ENCODE peak calls at places on chromosome 7, in six cellular contexts. G is transverse colon, N is AG10803, I is Caco-2, W is lower leg skin, E is heart left ventricle. S is an unnamed sample.

GRCh38 chr7:131629203-131629871 is 72.9 kb upstream of the PODXL start:
- DNase-seq in G (no peak), N (peak), I (no peak), W (no peak), E (peak), S (no peak)

GRCh38 chr7:71716741-71717140 is 584.8 kb downstream of the GALNT17 start:
- DNase-seq in G (no peak), N (no peak), I (no peak), W (no peak), E (no peak), S (no peak)

GRCh38 chr7:13770305-13770704 is 219.2 kb downstream of the ETV1 start:
- DNase-seq in G (no peak), N (peak), I (no peak), W (no peak), E (no peak), S (peak)

GRCh38 chr7:95865716-95866371 is 93.5 kb downstream of the DYNC1I1 start:
- DNase-seq in G (no peak), N (peak), I (no peak), W (no peak), E (no peak), S (no peak)

GRCh38 chr7:76262683-76263402 is 39.6 kb upstream of the HSPB1 start:
- DNase-seq in G (peak), N (peak), I (peak), W (no peak), E (no peak), S (no peak)

GRCh38 chr7:27094304-27095049 is 1.3 kb downstream of the HOXA1 start:
- DNase-seq in G (no peak), N (no peak), I (no peak), W (no peak), E (no peak), S (no peak)

GRCh38 chr7:17663056-17663675 is 277.1 kb downstream of the SNX13 start:
- DNase-seq in G (no peak), N (peak), I (no peak), W (no peak), E (no peak), S (no peak)

GRCh38 chr7:32937344-32938174 is 19.7 kb upstream of the FKBP9 start:
- DNase-seq in G (peak), N (peak), I (no peak), W (peak), E (peak), S (peak)

GRCh38 chr7:28292826-28293528 is 112.4 kb upstream of the JAZF1 start:
- DNase-seq in G (no peak), N (no peak), I (no peak), W (no peak), E (no peak), S (no peak)

GRCh38 chr7:23604296-23604640 is 7.1 kb downstream of the CCDC126 start:
- DNase-seq in G (no peak), N (peak), I (no peak), W (no peak), E (no peak), S (no peak)

GRCh38 chr7:128122577-128123290 is 91.5 kb upstream of the LRRC4 start:
- DNase-seq in G (no peak), N (no peak), I (no peak), W (peak), E (no peak), S (no peak)

GRCh38 chr7:12898610-12899009 is 211.2 kb downstream of the ARL4A start:
- DNase-seq in G (no peak), N (no peak), I (peak), W (no peak), E (no peak), S (no peak)

GRCh38 chr7:139973091-139973490 is 89.7 kb downstream of the PARP12 start:
- DNase-seq in G (no peak), N (no peak), I (no peak), W (no peak), E (no peak), S (no peak)

GRCh38 chr7:149466364-149466763 is 5.5 kb upstream of the ZNF777 start:
- DNase-seq in G (no peak), N (no peak), I (no peak), W (no peak), E (no peak), S (no peak)

GRCh38 chr7:20964214-20964613 is 177.5 kb upstream of the SP8 start:
- DNase-seq in G (no peak), N (no peak), I (no peak), W (no peak), E (no peak), S (no peak)

GRCh38 chr7:44674381-44674780 is 68.0 kb downstream of the OGDH start:
- DNase-seq in G (no peak), N (no peak), I (no peak), W (no peak), E (no peak), S (no peak)

GRCh38 chr7:1454471-1455065 is 4.7 kb downstream of the MICALL2 start:
- DNase-seq in G (no peak), N (no peak), I (no peak), W (no peak), E (peak), S (no peak)

GRCh38 chr7:28708458-28708951 is 249.6 kb downstream of the TRIL start:
- DNase-seq in G (no peak), N (no peak), I (no peak), W (no peak), E (no peak), S (no peak)

GRCh38 chr7:36945612-36946400 is 221.5 kb upstream of the AOAH start:
- DNase-seq in G (peak), N (no peak), I (peak), W (no peak), E (peak), S (no peak)

GRCh38 chr7:131574741-131575140 is 18.3 kb upstream of the PODXL start:
- DNase-seq in G (no peak), N (peak), I (no peak), W (no peak), E (no peak), S (no peak)

GRCh38 chr7:21920931-21921330 is 24.8 kb downstream of the CDCA7L start:
- DNase-seq in G (no peak), N (no peak), I (no peak), W (no peak), E (no peak), S (no peak)

GRCh38 chr7:140917258-140917657 is 7.5 kb downstream of the BRAF start:
- DNase-seq in G (no peak), N (no peak), I (no peak), W (no peak), E (no peak), S (no peak)

GRCh38 chr7:36062159-36062815 is 90.8 kb upstream of the EEPD1 start:
- DNase-seq in G (no peak), N (peak), I (no peak), W (no peak), E (no peak), S (no peak)

GRCh38 chr7:130990178-130990832 is 256.3 kb upstream of the KLF14 start:
- DNase-seq in G (peak), N (no peak), I (no peak), W (peak), E (no peak), S (no peak)

GRCh38 chr7:149027560-149028345 is 552 bp downstream of the PDIA4 start:
- DNase-seq in G (peak), N (peak), I (no peak), W (peak), E (no peak), S (no peak)

GRCh38 chr7:116592445-116592844 is 67.6 kb downstream of the CAV1 start:
- DNase-seq in G (peak), N (no peak), I (no peak), W (no peak), E (peak), S (no peak)

GRCh38 chr7:158292948-158293347 is 294.7 kb downstream of the PTPRN2 start:
- DNase-seq in G (no peak), N (no peak), I (no peak), W (no peak), E (no peak), S (no peak)
- H3K4me3 ChIP-seq in G (no peak), N (no peak), I (no peak), W (no peak), E (no peak), S (no peak)

GRCh38 chr7:2560175-2560695 is 1.5 kb downstream of the IQCE start:
- DNase-seq in G (no peak), N (peak), I (no peak), W (no peak), E (no peak), S (no peak)
- TF ChIP-seq CTCF in G (peak), N (peak), I (peak), W (no peak), E (no peak), S (no peak)

GRCh38 chr7:151102991-151103390 is 16.7 kb downstream of the AGAP3 start:
- DNase-seq in G (no peak), N (no peak), I (no peak), W (no peak), E (no peak), S (no peak)
- H3K4me3 ChIP-seq in G (no peak), N (no peak), I (no peak), W (no peak), E (no peak), S (no peak)

GRCh38 chr7:105488219-105488571 is 33.9 kb downstream of the PUS7 start:
- DNase-seq in G (no peak), N (no peak), I (no peak), W (no peak), E (no peak), S (no peak)

GRCh38 chr7:105489409-105489808 is 32.7 kb downstream of the PUS7 start:
- DNase-seq in G (no peak), N (no peak), I (no peak), W (no peak), E (no peak), S (no peak)

GRCh38 chr7:105493196-105493927 is 28.7 kb downstream of the PUS7 start:
- DNase-seq in G (no peak), N (no peak), I (no peak), W (no peak), E (no peak), S (no peak)

GRCh38 chr7:105487559-105488218 is 34.4 kb downstream of the PUS7 start:
- DNase-seq in G (no peak), N (peak), I (peak), W (no peak), E (peak), S (no peak)
- TF ChIP-seq CTCF in G (peak), N (peak), I (peak), W (no peak), E (peak), S (peak)

GRCh38 chr7:15750741-15751140 is 64.3 kb upstream of the MEOX2 start:
- DNase-seq in G (no peak), N (peak), I (no peak), W (no peak), E (no peak), S (no peak)

GRCh38 chr7:15751191-15751701 is 64.8 kb upstream of the MEOX2 start:
- DNase-seq in G (no peak), N (peak), I (no peak), W (no peak), E (no peak), S (no peak)

GRCh38 chr7:15753834-15754600 is 67.5 kb upstream of the MEOX2 start:
- DNase-seq in G (no peak), N (peak), I (no peak), W (no peak), E (no peak), S (no peak)

GRCh38 chr7:15747187-15748111 is 61.0 kb upstream of the MEOX2 start:
- DNase-seq in G (no peak), N (peak), I (no peak), W (no peak), E (no peak), S (no peak)

GRCh38 chr7:15749631-15750030 is 63.1 kb upstream of the MEOX2 start:
- DNase-seq in G (no peak), N (peak), I (no peak), W (no peak), E (no peak), S (no peak)
- H3K4me3 ChIP-seq in G (no peak), N (no peak), I (no peak), W (no peak), E (no peak), S (no peak)

GRCh38 chr7:157611341-157611740 is 274.5 kb downstream of the DNAJB6 start:
- DNase-seq in G (no peak), N (no peak), I (no peak), W (no peak), E (no peak), S (no peak)

GRCh38 chr7:157614457-157615020 is 277.7 kb downstream of the DNAJB6 start:
- DNase-seq in G (no peak), N (no peak), I (no peak), W (no peak), E (no peak), S (no peak)

GRCh38 chr7:157613575-157614322 is 276.9 kb downstream of the DNAJB6 start:
- DNase-seq in G (no peak), N (no peak), I (no peak), W (no peak), E (no peak), S (no peak)

GRCh38 chr7:157612009-157612663 is 275.3 kb downstream of the DNAJB6 start:
- DNase-seq in G (no peak), N (no peak), I (no peak), W (no peak), E (no peak), S (no peak)

DNA sequence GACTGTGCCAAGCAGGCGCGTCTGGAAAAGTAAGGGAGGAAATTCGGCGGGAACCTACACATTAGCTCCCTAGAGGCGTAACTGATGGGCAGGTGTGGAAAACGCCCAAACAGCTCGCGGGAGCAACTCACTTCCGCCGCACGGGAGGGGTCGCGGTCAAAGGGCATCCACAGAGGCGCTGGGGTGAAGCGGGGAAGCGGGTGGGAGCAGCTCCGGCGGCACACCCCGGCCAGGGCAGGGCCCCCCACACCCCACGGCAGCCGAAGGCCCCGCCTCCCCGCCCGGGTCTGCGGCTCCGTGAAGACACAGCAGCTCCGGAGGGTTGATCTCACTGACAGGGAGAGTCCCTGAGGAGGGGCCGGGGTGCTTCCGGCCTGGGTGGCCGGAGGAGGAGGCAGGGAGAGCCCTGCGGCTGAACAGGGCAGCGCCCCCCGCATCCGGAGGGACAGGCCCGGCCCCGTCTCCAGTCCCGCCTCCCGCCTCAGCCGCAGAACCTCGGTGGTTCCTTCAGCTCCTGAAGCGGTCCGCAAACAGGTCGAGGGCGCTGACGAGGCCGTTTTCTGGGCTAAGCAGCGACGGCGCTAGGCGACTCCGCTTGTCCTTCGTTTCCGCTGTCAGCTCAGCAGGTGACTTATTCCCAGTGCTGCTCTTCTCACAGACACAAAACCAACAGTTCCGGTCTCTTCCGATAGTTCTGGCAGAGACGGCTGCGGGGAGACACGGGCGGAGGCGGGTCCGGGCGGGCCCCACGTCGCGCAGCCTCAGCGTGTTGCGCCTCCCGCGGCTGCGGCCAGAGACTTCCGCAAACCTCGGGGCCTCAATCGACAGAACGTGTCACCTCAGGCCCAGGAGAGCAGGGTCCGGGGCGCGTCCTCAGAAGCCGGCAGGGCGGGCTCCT is 276.1 kb downstream of the DNAJB6 start:
- DNase-seq in G (peak), N (no peak), I (peak), W (no peak), E (peak), S (no peak)
- TF ChIP-seq CTCF in G (no peak), N (no peak), I (no peak), W (no peak), E (no peak), S (no peak)

DNA sequence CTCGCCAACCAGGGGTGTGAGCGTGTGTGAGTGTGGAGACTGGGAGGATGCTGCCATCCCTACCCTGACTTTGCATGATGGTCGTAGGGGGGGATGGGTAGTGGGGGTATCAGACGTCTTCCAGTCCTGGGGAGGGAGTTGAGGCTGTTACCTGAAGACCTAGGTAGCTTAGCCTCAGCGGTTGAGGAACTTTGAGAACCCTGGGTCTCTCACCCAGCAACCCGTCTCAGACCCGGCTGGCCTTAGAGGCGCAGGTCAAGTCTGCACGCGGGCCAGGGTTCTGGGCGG is 2.7 kb downstream of the SLC4A2 start:
- DNase-seq in G (no peak), N (no peak), I (no peak), W (no peak), E (no peak), S (no peak)
- H3K4me3 ChIP-seq in G (peak), N (peak), I (peak), W (no peak), E (no peak), S (peak)

GRCh38 chr7:46127805-46128204 is 206.7 kb upstream of the IGFBP3 start:
- DNase-seq in G (no peak), N (no peak), I (no peak), W (no peak), E (no peak), S (no peak)

GRCh38 chr7:46126901-46127300 is 205.8 kb upstream of the IGFBP3 start:
- DNase-seq in G (no peak), N (no peak), I (no peak), W (no peak), E (no peak), S (no peak)

GRCh38 chr7:46131916-46132795 is 211.1 kb upstream of the IGFBP3 start:
- DNase-seq in G (no peak), N (peak), I (no peak), W (no peak), E (no peak), S (peak)

GRCh38 chr7:46133076-46133475 is 212.0 kb upstream of the IGFBP3 start:
- DNase-seq in G (no peak), N (peak), I (no peak), W (no peak), E (no peak), S (no peak)

DNA sequence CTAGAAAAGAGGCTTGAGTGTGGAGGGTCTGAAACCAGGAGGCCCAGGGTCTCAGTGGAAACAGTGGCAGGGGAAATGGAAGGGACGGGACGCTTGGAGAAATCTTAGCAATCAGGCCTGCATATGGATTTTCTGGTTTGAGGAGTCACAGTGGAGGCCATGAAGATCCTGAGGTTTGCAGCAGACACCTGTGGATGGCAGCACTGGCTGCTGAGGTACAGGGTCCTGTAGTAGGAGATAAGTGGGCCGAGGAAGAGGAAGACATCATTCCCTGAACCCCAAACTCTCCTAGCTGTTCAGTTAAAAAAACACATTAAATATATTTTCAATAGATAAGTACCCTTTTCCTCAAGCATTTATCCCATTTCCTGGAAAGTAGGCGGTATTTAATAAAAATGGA is 208.8 kb upstream of the IGFBP3 start:
- DNase-seq in G (no peak), N (no peak), I (no peak), W (no peak), E (no peak), S (no peak)
- TF ChIP-seq CTCF in G (no peak), N (no peak), I (no peak), W (no peak), E (no peak), S (no peak)